ENCODE peak calls at places on chromosomes 12 and 14, in four cellular contexts. G is GM23248, K is HCT116, F is PC-3. O is an unnamed sample.

GRCh38 chr14:69263364-69263763 is 3.4 kb downstream of the GALNT16 start:
- DNase-seq in F (peak; percentile 60), G (peak; percentile 98), K (no peak), O (no peak)

GRCh38 chr12:47757840-47758583 is 668 bp downstream of the RAPGEF3 start:
- DNase-seq in K (no peak), G (no peak), F (no peak), O (no peak)

GRCh38 chr14:50668008-50668851 is at the start of gene SAV1:
- DNase-seq in K (peak; percentile 52), F (peak; percentile 88), G (peak; percentile 91), O (peak; percentile 76)

GRCh38 chr12:13962699-13963098 is 18.7 kb downstream of the GRIN2B start:
- DNase-seq in K (peak; percentile 10), G (peak; percentile 18), F (peak; percentile 18), O (peak; percentile 8)

GRCh38 chr12:47754881-47755280 is 3.8 kb downstream of the RAPGEF3 start:
- DNase-seq in G (no peak), K (no peak), F (peak; percentile 84), O (peak; percentile 80)

GRCh38 chr14:22973217-22974032 is 8.9 kb downstream of the AJUBA start:
- DNase-seq in F (peak; percentile 87), K (no peak), G (peak; percentile 69), O (no peak)

GRCh38 chr14:23544511-23545447 is 6.8 kb downstream of the ZFHX2 start:
- DNase-seq in F (no peak), K (no peak), G (peak; percentile 24), O (no peak)

GRCh38 chr12:68070957-68071356 is 81.7 kb downstream of the IFNG-AS1 start:
- DNase-seq in G (no peak), F (no peak), K (no peak), O (no peak)

GRCh38 chr14:68924392-68925158 is 54.5 kb downstream of the ACTN1 start:
- DNase-seq in G (no peak), K (no peak), F (peak; percentile 39), O (peak; percentile 88)

GRCh38 chr14:25032092-25032784 is 17.7 kb downstream of the STXBP6 start:
- DNase-seq in F (no peak), G (no peak), K (no peak), O (no peak)

GRCh38 chr12:16606201-16606849 is 363 bp upstream of the LMO3 start:
- DNase-seq in G (peak; percentile 68), F (peak; percentile 25), K (no peak), O (no peak)

GRCh38 chr14:70955543-70956480 is 48.6 kb downstream of the PCNX1 start:
- DNase-seq in G (peak; percentile 64), F (peak; percentile 44), K (no peak), O (peak; percentile 43)

GRCh38 chr14:76376001-76376404 is at the start of gene ESRRB:
- DNase-seq in G (peak; percentile 18), K (peak; percentile 65), F (no peak), O (no peak)

GRCh38 chr12:5022465-5023061 is 21.1 kb upstream of the KCNA5 start:
- DNase-seq in K (peak; percentile 29), F (peak; percentile 50), G (peak; percentile 49), O (peak; percentile 33)

GRCh38 chr14:20790439-20791116 is 9.5 kb downstream of the RNASE6 start:
- DNase-seq in F (no peak), K (no peak), G (no peak), O (no peak)

GRCh38 chr14:94394594-94395305 is 6.3 kb upstream of the SERPINA1 start:
- DNase-seq in F (no peak), G (peak; percentile 92), K (no peak), O (no peak)

GRCh38 chr12:108724054-108724889 is 7.0 kb downstream of the CORO1C start:
- DNase-seq in F (peak; percentile 72), K (no peak), G (peak; percentile 68), O (peak; percentile 63)

GRCh38 chr12:119444462-119445044 is 110.0 kb downstream of the CCDC60 start:
- DNase-seq in G (peak; percentile 33), K (peak; percentile 85), F (peak; percentile 83), O (peak; percentile 21)

GRCh38 chr14:90610641-90611040 is 205.6 kb downstream of the TTC7B start:
- DNase-seq in G (no peak), F (no peak), K (no peak), O (no peak)

GRCh38 chr12:4579305-4580097 is 17.5 kb downstream of the DYRK4 start:
- DNase-seq in F (peak; percentile 5), G (peak; percentile 47), K (no peak), O (no peak)

GRCh38 chr12:88571543-88571942 is 8.7 kb downstream of the KITLG start:
- DNase-seq in K (no peak), G (peak; percentile 59), F (no peak), O (no peak)

GRCh38 chr12:28629691-28630090 is 439.4 kb downstream of the CCDC91 start:
- DNase-seq in F (no peak), K (no peak), G (no peak), O (no peak)

DNA sequence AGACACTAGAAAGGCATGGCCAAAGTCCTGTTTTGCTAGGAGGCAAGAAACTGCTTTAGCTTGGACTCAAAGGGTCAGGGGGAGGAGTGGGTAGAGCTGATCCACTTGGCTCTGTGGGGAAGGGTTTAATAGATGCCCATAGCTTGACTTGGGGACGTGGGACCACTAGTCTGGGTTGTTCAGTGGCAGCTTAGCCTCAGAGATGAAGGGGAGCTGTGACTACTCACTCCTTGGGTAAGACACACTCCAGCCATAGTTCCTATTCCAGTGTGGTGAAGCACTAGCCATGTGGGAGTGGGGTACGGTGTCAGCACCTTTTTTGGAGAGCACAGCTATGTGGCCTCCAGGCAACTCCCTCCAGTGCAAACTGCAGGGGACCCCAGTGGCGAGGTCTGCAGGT is 257.3 kb downstream of the TMEM121 start:
- DNase-seq in G (no peak), K (no peak), F (no peak), O (no peak)
- H3K9me3 ChIP-seq in G (peaks cover 8% of the 10 kb centered on the region), K (peaks cover 7% of the 10 kb centered on the region), F (peaks cover 12% of the 10 kb centered on the region), O (peaks cover 5% of the 10 kb centered on the region)

DNA sequence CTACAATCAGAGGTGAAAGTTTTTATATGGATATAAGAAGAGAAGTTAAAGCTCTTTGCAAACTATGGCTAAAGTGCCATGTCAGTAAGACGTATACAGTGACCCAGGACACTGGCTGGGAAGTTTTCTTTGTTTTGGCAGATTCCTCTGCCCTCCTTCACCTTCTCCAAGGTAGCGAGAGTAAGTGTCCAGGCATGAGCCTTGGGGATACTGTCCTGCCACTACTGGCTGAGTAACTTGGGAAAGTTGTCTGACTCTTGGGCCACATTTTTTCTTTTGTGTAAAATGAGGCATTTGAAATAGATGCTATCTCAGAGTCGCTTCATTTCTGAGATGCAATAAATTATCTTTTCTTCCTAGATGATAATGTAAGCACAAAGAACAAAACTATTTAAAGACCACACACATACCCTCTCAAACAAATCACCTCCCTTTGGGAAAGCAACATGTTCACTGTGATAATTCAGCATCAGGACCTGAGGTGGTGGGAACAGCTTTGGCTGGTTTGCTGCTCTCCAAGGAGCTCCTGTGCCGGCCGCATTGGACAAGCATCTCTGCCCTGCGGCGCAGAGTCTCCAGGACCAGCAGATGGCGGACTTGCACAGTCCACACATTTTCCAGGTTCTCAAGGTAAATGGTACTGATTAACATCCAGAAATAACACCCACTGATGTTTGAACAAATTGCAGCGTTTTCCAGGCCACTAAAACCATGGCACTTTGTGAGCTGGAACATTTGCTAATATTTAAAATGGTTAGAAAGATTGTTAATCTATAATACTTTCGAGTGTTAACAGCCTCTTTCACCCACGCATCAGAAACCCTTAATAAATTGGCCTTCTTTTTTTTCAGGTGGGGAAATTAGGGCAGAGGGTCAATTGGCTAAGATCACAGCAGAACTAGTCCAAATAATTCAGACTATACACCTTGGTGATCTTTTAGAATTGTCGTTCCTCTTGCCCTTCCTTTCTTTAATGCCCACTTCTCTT is 106.2 kb downstream of the PTCSC3 start:
- DNase-seq in K (peak; percentile 55), G (peak; percentile 85), F (peak; percentile 82), O (peak; percentile 54)
- TF ChIP-seq EZH2 in K (no peak), G (no peak), F (no peak), O (no peak)

GRCh38 chr14:82113007-82113406 is 579.4 kb upstream of the SEL1L start:
- DNase-seq in F (no peak), G (no peak), K (no peak), O (no peak)
- H3K9me3 ChIP-seq in F (peaks cover 32% of the 10 kb centered on the region), G (no peaks in the 10 kb centered on the region), K (peaks cover 10% of the 10 kb centered on the region), O (no peaks in the 10 kb centered on the region)

DNA sequence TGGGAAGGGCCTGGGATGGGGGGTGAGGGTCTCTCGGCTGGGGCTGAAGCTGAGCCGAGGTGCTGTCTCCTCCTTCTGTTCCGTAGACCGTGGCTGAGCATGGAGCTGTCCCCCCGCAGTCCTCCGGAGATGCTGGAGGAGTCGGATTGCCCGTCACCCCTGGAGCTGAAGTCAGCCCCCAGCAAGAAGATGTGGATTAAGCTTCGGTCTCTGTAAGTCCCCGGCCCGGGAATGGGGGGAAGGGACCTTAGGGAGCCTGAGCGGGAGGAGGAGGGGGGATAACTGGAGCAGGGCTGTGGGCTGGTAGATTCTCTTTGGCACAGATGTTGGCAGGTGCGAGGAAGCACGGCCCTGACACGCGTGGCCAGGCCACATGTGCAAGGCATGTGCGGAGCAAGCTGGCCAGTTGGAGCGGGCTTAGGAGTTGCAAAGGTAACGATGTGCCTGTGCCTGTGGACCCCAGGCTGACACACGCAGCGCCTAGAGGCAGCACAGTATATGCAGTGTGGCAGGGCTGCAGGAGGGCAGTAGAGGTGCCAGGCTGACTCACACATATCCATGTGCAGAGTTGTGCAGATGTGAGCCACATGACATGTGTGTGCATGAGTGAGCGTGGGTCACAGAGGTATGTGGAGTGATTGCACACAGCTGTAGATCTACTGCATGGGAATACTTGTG is 512 bp downstream of the PDE1B start:
- DNase-seq in G (peak; percentile 54), K (no peak), F (no peak), O (no peak)
- TF ChIP-seq EZH2 in G (no peak), K (no peak), F (no peak), O (no peak)

DNA sequence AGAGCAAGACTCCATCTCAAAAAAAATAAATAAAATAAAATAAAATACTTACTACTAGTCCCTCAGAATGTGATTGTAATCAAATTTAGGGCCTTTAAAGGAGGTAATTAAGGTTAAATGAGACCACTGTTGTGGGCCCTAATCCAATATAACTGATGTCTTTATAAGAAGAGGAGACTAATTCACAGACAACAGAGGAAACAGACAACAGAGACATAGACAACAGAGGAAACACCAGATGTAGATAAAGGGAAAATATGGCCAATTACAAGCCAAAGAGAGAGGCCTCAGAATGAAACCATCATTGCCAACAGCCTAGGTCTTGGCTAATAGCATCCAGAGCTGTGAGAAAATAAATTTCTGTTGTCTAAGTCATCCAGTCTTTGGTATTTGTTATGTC is 669.0 kb upstream of the FOXG1 start:
- DNase-seq in F (no peak), K (no peak), G (no peak), O (no peak)
- H3K9me3 ChIP-seq in F (no peaks in the 10 kb centered on the region), K (peaks cover 33% of the 10 kb centered on the region), G (peaks cover 12% of the 10 kb centered on the region), O (no peaks in the 10 kb centered on the region)

GRCh38 chr14:101563654-101564443 is 2.6 kb downstream of the DIO3 start:
- DNase-seq in F (no peak), K (no peak), G (no peak), O (no peak)
- TF ChIP-seq EZH2 in F (peak; percentile 45), K (no peak), G (no peak), O (no peak)

GRCh38 chr12:34166427-34167060 is 144.2 kb downstream of the ALG10 start:
- DNase-seq in F (no peak), K (no peak), G (no peak), O (no peak)

DNA sequence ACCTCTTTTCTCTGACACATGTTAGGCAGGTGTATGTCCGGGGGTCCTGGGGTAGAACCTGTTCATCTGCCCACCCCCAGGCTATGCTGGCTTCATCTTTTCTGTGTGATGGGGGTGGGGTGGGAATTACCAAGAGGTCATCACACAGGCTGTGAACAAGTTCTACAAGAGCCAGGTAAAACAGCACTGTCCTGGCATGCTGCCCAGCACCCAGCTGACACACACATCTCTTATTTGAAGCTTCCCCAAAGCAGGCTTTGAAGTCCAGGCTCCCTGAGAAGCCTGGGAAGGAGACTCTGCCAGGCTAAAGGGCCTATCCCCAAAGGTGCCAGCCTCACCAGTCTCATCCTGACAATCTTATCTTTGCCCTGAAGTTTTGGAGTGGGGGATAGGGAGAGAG is 141.1 kb downstream of the ALG10 start:
- DNase-seq in K (no peak), F (peak; percentile 43), G (no peak), O (no peak)
- H3K9me3 ChIP-seq in K (no peaks in the 10 kb centered on the region), F (no peaks in the 10 kb centered on the region), G (no peaks in the 10 kb centered on the region), O (no peaks in the 10 kb centered on the region)

O was measured in PC-9.